ENCODE peak calls at places on chromosomes 1 and 21, in eight cellular contexts. One of them, this sample, is unnamed.

GRCh38 chr1:14334336-14335176 is 263.9 kb upstream of the KAZN start:
- DNase-seq in GM12865: peak
- DNase-seq in activated CD8-positive, alpha-beta memory T cell treated with anti-CD3 and anti-CD28 coated beads for 48 hours: no peak
- DNase-seq in HEK293T: no peak
- DNase-seq in GM23338: no peak
- DNase-seq in NCI-H1417: no peak
- DNase-seq in foreskin keratinocyte: no peak
- DNase-seq in HTR-8/SVneo: no peak
- DNase-seq in this sample: no peak

GRCh38 chr1:12345350-12346217 is 115.8 kb downstream of the VPS13D start:
- DNase-seq in GM12865: peak
- DNase-seq in activated CD8-positive, alpha-beta memory T cell treated with anti-CD3 and anti-CD28 coated beads for 48 hours: no peak
- DNase-seq in HEK293T: no peak
- DNase-seq in GM23338: no peak
- DNase-seq in NCI-H1417: no peak
- DNase-seq in foreskin keratinocyte: no peak
- DNase-seq in HTR-8/SVneo: no peak
- DNase-seq in this sample: no peak

GRCh38 chr1:112524251-112524650 is 15.5 kb downstream of the WNT2B start:
- DNase-seq in GM12865: no peak
- DNase-seq in activated CD8-positive, alpha-beta memory T cell treated with anti-CD3 and anti-CD28 coated beads for 48 hours: no peak
- DNase-seq in HEK293T: no peak
- DNase-seq in GM23338: peak
- DNase-seq in NCI-H1417: no peak
- DNase-seq in foreskin keratinocyte: no peak
- DNase-seq in HTR-8/SVneo: no peak
- DNase-seq in this sample: no peak

GRCh38 chr1:114588196-114588689 is 6.8 kb upstream of the BCAS2 start:
- DNase-seq in GM12865: no peak
- DNase-seq in activated CD8-positive, alpha-beta memory T cell treated with anti-CD3 and anti-CD28 coated beads for 48 hours: no peak
- DNase-seq in HEK293T: no peak
- DNase-seq in GM23338: no peak
- DNase-seq in NCI-H1417: no peak
- DNase-seq in foreskin keratinocyte: no peak
- DNase-seq in HTR-8/SVneo: no peak
- DNase-seq in this sample: no peak

GRCh38 chr1:4801192-4801924 is 146.9 kb downstream of the AJAP1 start:
- DNase-seq in GM12865: no peak
- DNase-seq in activated CD8-positive, alpha-beta memory T cell treated with anti-CD3 and anti-CD28 coated beads for 48 hours: no peak
- DNase-seq in HEK293T: no peak
- DNase-seq in GM23338: no peak
- DNase-seq in NCI-H1417: no peak
- DNase-seq in foreskin keratinocyte: no peak
- DNase-seq in HTR-8/SVneo: no peak
- DNase-seq in this sample: no peak

GRCh38 chr21:46121286-46122221 is 23.6 kb downstream of the COL6A2 start:
- DNase-seq in GM12865: no peak
- DNase-seq in activated CD8-positive, alpha-beta memory T cell treated with anti-CD3 and anti-CD28 coated beads for 48 hours: no peak
- DNase-seq in HEK293T: no peak
- DNase-seq in GM23338: no peak
- DNase-seq in NCI-H1417: no peak
- DNase-seq in foreskin keratinocyte: no peak
- DNase-seq in HTR-8/SVneo: no peak
- DNase-seq in this sample: no peak

GRCh38 chr1:221565718-221566117 is 176.2 kb downstream of the DUSP10 start:
- DNase-seq in GM12865: no peak
- DNase-seq in activated CD8-positive, alpha-beta memory T cell treated with anti-CD3 and anti-CD28 coated beads for 48 hours: no peak
- DNase-seq in HEK293T: no peak
- DNase-seq in GM23338: no peak
- DNase-seq in NCI-H1417: no peak
- DNase-seq in foreskin keratinocyte: no peak
- DNase-seq in HTR-8/SVneo: no peak
- DNase-seq in this sample: no peak

GRCh38 chr21:17667256-17667655 is 54.6 kb upstream of the BTG3 start:
- DNase-seq in GM12865: no peak
- DNase-seq in activated CD8-positive, alpha-beta memory T cell treated with anti-CD3 and anti-CD28 coated beads for 48 hours: no peak
- DNase-seq in HEK293T: no peak
- DNase-seq in GM23338: no peak
- DNase-seq in NCI-H1417: no peak
- DNase-seq in foreskin keratinocyte: peak
- DNase-seq in HTR-8/SVneo: no peak
- DNase-seq in this sample: no peak

GRCh38 chr21:25929859-25930520 is 195.2 kb downstream of the GABPA start:
- DNase-seq in GM12865: no peak
- DNase-seq in activated CD8-positive, alpha-beta memory T cell treated with anti-CD3 and anti-CD28 coated beads for 48 hours: no peak
- DNase-seq in HEK293T: no peak
- DNase-seq in GM23338: peak
- DNase-seq in NCI-H1417: no peak
- DNase-seq in foreskin keratinocyte: peak
- DNase-seq in HTR-8/SVneo: no peak
- DNase-seq in this sample: no peak

GRCh38 chr1:6330410-6330827 is 63.1 kb downstream of the ACOT7 start:
- DNase-seq in GM12865: no peak
- DNase-seq in activated CD8-positive, alpha-beta memory T cell treated with anti-CD3 and anti-CD28 coated beads for 48 hours: no peak
- DNase-seq in HEK293T: no peak
- DNase-seq in GM23338: no peak
- DNase-seq in NCI-H1417: no peak
- DNase-seq in foreskin keratinocyte: no peak
- DNase-seq in HTR-8/SVneo: no peak
- DNase-seq in this sample: no peak

GRCh38 chr1:35592991-35593769 is 20.1 kb downstream of the TFAP2E start:
- DNase-seq in GM12865: no peak
- DNase-seq in activated CD8-positive, alpha-beta memory T cell treated with anti-CD3 and anti-CD28 coated beads for 48 hours: no peak
- DNase-seq in HEK293T: no peak
- DNase-seq in GM23338: no peak
- DNase-seq in NCI-H1417: no peak
- DNase-seq in foreskin keratinocyte: no peak
- DNase-seq in HTR-8/SVneo: no peak
- DNase-seq in this sample: no peak

GRCh38 chr1:168697376-168697775 is 31.6 kb downstream of the DPT start:
- DNase-seq in GM12865: no peak
- DNase-seq in activated CD8-positive, alpha-beta memory T cell treated with anti-CD3 and anti-CD28 coated beads for 48 hours: no peak
- DNase-seq in HEK293T: no peak
- DNase-seq in GM23338: no peak
- DNase-seq in NCI-H1417: no peak
- DNase-seq in foreskin keratinocyte: no peak
- DNase-seq in HTR-8/SVneo: no peak
- DNase-seq in this sample: no peak

GRCh38 chr1:223652436-223652901 is 13.0 kb downstream of the CAPN8 start:
- DNase-seq in GM12865: no peak
- DNase-seq in activated CD8-positive, alpha-beta memory T cell treated with anti-CD3 and anti-CD28 coated beads for 48 hours: no peak
- DNase-seq in HEK293T: no peak
- DNase-seq in GM23338: peak
- DNase-seq in NCI-H1417: no peak
- DNase-seq in foreskin keratinocyte: peak
- DNase-seq in HTR-8/SVneo: no peak
- DNase-seq in this sample: no peak

GRCh38 chr1:28518745-28519341 is 13.0 kb downstream of the RCC1 start:
- DNase-seq in GM12865: peak
- DNase-seq in activated CD8-positive, alpha-beta memory T cell treated with anti-CD3 and anti-CD28 coated beads for 48 hours: no peak
- DNase-seq in HEK293T: no peak
- DNase-seq in GM23338: no peak
- DNase-seq in NCI-H1417: no peak
- DNase-seq in foreskin keratinocyte: no peak
- DNase-seq in HTR-8/SVneo: no peak
- DNase-seq in this sample: no peak

This sample was measured in NCI-H748 treated with DMSO at 0.1 percent for 48 hours.